ENCODE peak calls at places on chromosomes 6 and 20, in four cellular contexts. U is Kasumi-1, T is fibroblast of villous mesenchyme, M is germinal center. W is an unnamed sample.
A peak's percentile ranks its signal among the peaks of the same experiment; 100 is the strongest.

GRCh38 chr20:33162313-33162712 is 5.6 kb upstream of the BPIFA2 start:
- DNase-seq in U (no peak), T (no peak), M (no peak), W (no peak)

GRCh38 chr6:3228791-3229565 is 1.5 kb upstream of the TUBB2B start:
- DNase-seq in U (no peak), T (no peak), M (no peak), W (no peak)

GRCh38 chr20:51163996-51164600 is 141.2 kb upstream of the KCNG1 start:
- DNase-seq in U (no peak), T (no peak), M (no peak), W (no peak)

GRCh38 chr6:16712250-16712930 is 48.9 kb downstream of the ATXN1 start:
- DNase-seq in U (peak; percentile 22), T (peak; percentile 45), M (no peak), W (no peak)

GRCh38 chr20:34334654-34335407 is 28.2 kb upstream of the ITCH start:
- DNase-seq in U (no peak), T (no peak), M (no peak), W (no peak)

GRCh38 chr6:151240036-151240685 is 394 bp downstream of the AKAP12 start:
- DNase-seq in U (peak; percentile 21), T (peak; percentile 83), M (peak; percentile 46), W (peak; percentile 18)

GRCh38 chr20:19589731-19590362 is 168.2 kb upstream of the RIN2 start:
- DNase-seq in U (no peak), T (no peak), M (no peak), W (no peak)

GRCh38 chr6:141203902-141204575 is 928.7 kb upstream of the GJE1 start:
- DNase-seq in U (no peak), T (peak; percentile 74), M (no peak), W (no peak)

GRCh38 chr6:168278904-168279303 is 40.7 kb downstream of the DACT2 start:
- DNase-seq in U (no peak), T (no peak), M (no peak), W (no peak)

GRCh38 chr6:19472168-19472567 is 365.0 kb upstream of the ID4 start:
- DNase-seq in U (no peak), T (peak; percentile 87), M (no peak), W (no peak)

GRCh38 chr6:130303436-130303835 is 62.4 kb upstream of the TMEM200A start:
- DNase-seq in U (no peak), T (peak; percentile 21), M (no peak), W (no peak)

GRCh38 chr20:44790994-44791393 is 19.4 kb downstream of the RIMS4 start:
- DNase-seq in U (no peak), T (no peak), M (no peak), W (no peak)

GRCh38 chr20:17648782-17649730 is 33.0 kb downstream of the RRBP1 start:
- DNase-seq in U (no peak), T (no peak), M (peak; percentile 73), W (no peak)

GRCh38 chr6:90472716-90473115 is 114.2 kb downstream of the MAP3K7 start:
- DNase-seq in U (no peak), T (no peak), M (no peak), W (no peak)

GRCh38 chr6:50821431-50822077 is 2.9 kb downstream of the TFAP2B start:
- DNase-seq in U (no peak), T (no peak), M (no peak), W (no peak)

GRCh38 chr6:44237021-44237812 is 9.7 kb upstream of the HSP90AB1 start:
- DNase-seq in U (peak; percentile 86), T (peak; percentile 94), M (peak; percentile 54), W (no peak)

GRCh38 chr20:63731410-63731809 is 5.1 kb upstream of the LIME1 start:
- DNase-seq in U (no peak), T (no peak), M (no peak), W (no peak)

GRCh38 chr6:2505624-2506023 is 245.1 kb downstream of the MYLK4 start:
- DNase-seq in U (no peak), T (no peak), M (no peak), W (no peak)

W was measured in activated B cell treated with CpG ODN at 0.5 μM for 24 hours.